ENCODE peak calls at places on chromosomes 4 and X, in five cellular contexts. F is SK-MEL-5, K is thyroid gland, X is T-cell, Z is suprapubic skin. U is an unnamed sample.
A peak's percentile ranks its signal among the peaks of the same experiment; 100 is the strongest.

GRCh38 chr4:37000281-37000680 is 244.3 kb upstream of the NWD2 start:
- DNase-seq in F (no peak), K (no peak), X (no peak), Z (no peak), U (no peak)

GRCh38 chrX:6021316-6022091 is 207.2 kb downstream of the NLGN4X start:
- DNase-seq in F (peak; percentile 46), K (no peak), X (no peak), Z (no peak), U (no peak)

GRCh38 chrX:115373308-115373707 is 83.8 kb downstream of the LUZP4 start:
- DNase-seq in F (no peak), K (no peak), X (no peak), Z (no peak), U (no peak)

GRCh38 chrX:41377624-41378023 is 43.7 kb downstream of the DDX3X start:
- DNase-seq in F (no peak), K (no peak), X (no peak), Z (no peak), U (no peak)

GRCh38 chr4:10006236-10006603 is 15.1 kb downstream of the SLC2A9 start:
- DNase-seq in F (peak; percentile 81), K (peak; percentile 82), X (no peak), Z (no peak), U (peak; percentile 63)

GRCh38 chrX:46929439-46930018 is 17.3 kb downstream of the JADE3 start:
- DNase-seq in F (no peak), K (no peak), X (no peak), Z (no peak), U (no peak)

GRCh38 chr4:30181512-30181911 is 538.7 kb upstream of the PCDH7 start:
- DNase-seq in F (no peak), K (no peak), X (no peak), Z (no peak), U (no peak)

GRCh38 chr4:15240764-15241163 is 187.1 kb upstream of the C1QTNF7 start:
- DNase-seq in F (no peak), K (no peak), X (no peak), Z (no peak), U (no peak)

GRCh38 chr4:3836802-3837601 is 70.8 kb downstream of the ADRA2C start:
- DNase-seq in F (peak; percentile 37), K (no peak), X (no peak), Z (no peak), U (no peak)

GRCh38 chrX:85018471-85018870 is 14.8 kb downstream of the APOOL start:
- DNase-seq in F (no peak), K (no peak), X (no peak), Z (no peak), U (no peak)

GRCh38 chrX:72308566-72309296 is 3.0 kb upstream of the CITED1 start:
- DNase-seq in F (peak; percentile 62), K (peak; percentile 76), X (no peak), Z (no peak), U (no peak)

GRCh38 chr4:48268956-48269860 is at the start of gene TEC:
- DNase-seq in F (peak; percentile 63), K (peak; percentile 69), X (peak; percentile 10), Z (peak; percentile 85), U (peak; percentile 78)

GRCh38 chr4:92305148-92305877 is 1.5 kb downstream of the GRID2 start:
- DNase-seq in F (peak; percentile 4), K (peak; percentile 61), X (no peak), Z (no peak), U (no peak)

GRCh38 chr4:109025471-109026076 is 262.7 kb upstream of the ETNPPL start:
- DNase-seq in F (no peak), K (no peak), X (no peak), Z (no peak), U (no peak)

GRCh38 chr4:185599844-185600243 is 64.5 kb upstream of the PDLIM3 start:
- DNase-seq in F (no peak), K (no peak), X (no peak), Z (no peak), U (no peak)

GRCh38 chr4:55554453-55555030 is 7.8 kb upstream of the CLOCK start:
- DNase-seq in F (peak; percentile 8), K (no peak), X (no peak), Z (no peak), U (no peak)

GRCh38 chr4:88458091-88458740 is 1.3 kb downstream of the HERC5 start:
- DNase-seq in F (no peak), K (no peak), X (no peak), Z (no peak), U (no peak)

GRCh38 chr4:130028552-130028951 is 932.6 kb downstream of the C4orf33 start:
- DNase-seq in F (no peak), K (no peak), X (no peak), Z (no peak), U (no peak)

GRCh38 chr4:83605744-83606172 is 69.8 kb downstream of the GPAT3 start:
- DNase-seq in F (peak; percentile 78), K (peak; percentile 69), X (no peak), Z (no peak), U (no peak)

GRCh38 chr4:176810481-176811249 is 17.9 kb upstream of the VEGFC start:
- DNase-seq in F (no peak), K (no peak), X (no peak), Z (no peak), U (no peak)

GRCh38 chrX:72142931-72143709 is 11.4 kb upstream of the RTL5 start:
- DNase-seq in F (no peak), K (no peak), X (no peak), Z (no peak), U (no peak)

GRCh38 chr4:3201718-3202702 is 46.9 kb upstream of the MSANTD1 start:
- DNase-seq in F (no peak), K (no peak), X (peak; percentile 80), Z (peak; percentile 60), U (peak; percentile 73)

GRCh38 chrX:149829751-149830191 is 48.0 kb downstream of the MAGEA9 start:
- DNase-seq in F (no peak), K (no peak), X (peak; percentile 20), Z (no peak), U (no peak)